ENCODE peak calls at places on chromosomes 2 and 18, in ten cellular contexts. I is IMR-90, H is breast epithelium, L is HepG2, O is K562, Z is uterus, N is H1, P is A549, X is HCT116, Y is GM12892. V is an unnamed sample.

GRCh38 chr2:121596221-121597080 is 52.8 kb downstream of the CLASP1 start:
- DNase-seq in I (peak; percentile 57), H (no peak), L (peak; percentile 67), O (peak; percentile 77), Z (no peak), N (no peak), P (peak; percentile 18), X (peak; percentile 33), Y (no peak), V (peak; percentile 34)

GRCh38 chr2:200380833-200381542 is 74.5 kb downstream of the SPATS2L start:
- DNase-seq in I (peak; percentile 81), H (no peak), L (no peak), O (peak; percentile 14), Z (no peak), N (no peak), P (no peak), X (no peak), Y (no peak), V (no peak)

GRCh38 chr2:201223089-201224073 is 37.0 kb upstream of the CASP8 start:
- DNase-seq in I (no peak), H (no peak), L (no peak), O (no peak), Z (no peak), N (peak; percentile 34), P (no peak), X (no peak), Y (no peak), V (no peak)

GRCh38 chr2:9753665-9754531 is 89.4 kb upstream of the TAF1B start:
- DNase-seq in I (no peak), H (peak; percentile 81), L (no peak), O (peak; percentile 74), Z (no peak), N (no peak), P (no peak), X (no peak), Y (no peak), V (no peak)

GRCh38 chr18:50649821-50650220 is 89.9 kb downstream of the MAPK4 start:
- DNase-seq in I (peak; percentile 29), H (peak; percentile 77), L (no peak), O (no peak), Z (peak; percentile 77), N (no peak), P (no peak), X (no peak), Y (no peak), V (peak; percentile 31)

GRCh38 chr2:175030380-175031271 is 25.4 kb upstream of the CHN1 start:
- DNase-seq in I (peak; percentile 58), H (no peak), L (peak; percentile 77), O (no peak), Z (no peak), N (peak; percentile 63), P (peak; percentile 27), X (peak; percentile 16), Y (no peak), V (no peak)

GRCh38 chr2:119378566-119378965 is 11.8 kb downstream of the DBI start:
- DNase-seq in I (no peak), H (no peak), L (no peak), O (no peak), Z (no peak), N (no peak), P (no peak), X (no peak), Y (no peak), V (no peak)

GRCh38 chr2:175734679-175735078 is 267.4 kb downstream of the LNPK start:
- DNase-seq in I (no peak), H (no peak), L (no peak), O (no peak), Z (no peak), N (no peak), P (no peak), X (no peak), Y (no peak), V (no peak)

GRCh38 chr2:227164745-227165350 is 424 bp downstream of the COL4A3 start:
- DNase-seq in I (no peak), H (no peak), L (no peak), O (no peak), Z (no peak), N (no peak), P (peak; percentile 46), X (no peak), Y (peak; percentile 33), V (no peak)

GRCh38 chr2:16332681-16333519 is 332.7 kb downstream of the CYRIA start:
- DNase-seq in I (no peak), H (no peak), L (no peak), O (no peak), Z (no peak), N (no peak), P (no peak), X (no peak), Y (no peak), V (no peak)

GRCh38 chr2:18062892-18063291 is 184.4 kb downstream of the KCNS3 start:
- DNase-seq in I (no peak), H (no peak), L (no peak), O (no peak), Z (no peak), N (no peak), P (no peak), X (no peak), Y (no peak), V (no peak)

GRCh38 chr18:2883137-2883671 is 36.4 kb downstream of the EMILIN2 start:
- DNase-seq in I (no peak), H (no peak), L (no peak), O (no peak), Z (peak; percentile 50), N (peak; percentile 23), P (no peak), X (no peak), Y (no peak), V (no peak)

GRCh38 chr2:241762933-241763369 is 13.7 kb upstream of the GAL3ST2 start:
- DNase-seq in I (no peak), H (no peak), L (no peak), O (peak; percentile 43), Z (no peak), N (peak; percentile 31), P (no peak), X (no peak), Y (peak; percentile 14), V (no peak)
- TF ChIP-seq POLR2A in I (no peak), H (no peak), L (no peak), O (no peak), Z (no peak), N (no peak), P (no peak), X (no peak), Y (no peak), V (no peak)

GRCh38 chr2:25252291-25253152 is 84.1 kb upstream of the POMC start:
- DNase-seq in I (peak; percentile 14), H (no peak), L (peak; percentile 82), O (peak; percentile 97), Z (peak; percentile 72), N (peak; percentile 88), P (peak; percentile 82), X (no peak), Y (peak; percentile 79), V (peak; percentile 29)
- TF ChIP-seq POLR2A in I (no peak), H (no peak), L (no peak), O (no peak), Z (no peak), N (peak; percentile 50), P (no peak), X (no peak), Y (no peak), V (no peak)

GRCh38 chr2:26506279-26506678 is 28.4 kb upstream of the OTOF start:
- DNase-seq in I (no peak), H (no peak), L (no peak), O (no peak), Z (no peak), N (no peak), P (no peak), X (no peak), Y (no peak), V (no peak)
- TF ChIP-seq POLR2A in I (no peak), H (no peak), L (no peak), O (no peak), Z (no peak), N (no peak), P (no peak), X (no peak), Y (no peak), V (no peak)

DNA sequence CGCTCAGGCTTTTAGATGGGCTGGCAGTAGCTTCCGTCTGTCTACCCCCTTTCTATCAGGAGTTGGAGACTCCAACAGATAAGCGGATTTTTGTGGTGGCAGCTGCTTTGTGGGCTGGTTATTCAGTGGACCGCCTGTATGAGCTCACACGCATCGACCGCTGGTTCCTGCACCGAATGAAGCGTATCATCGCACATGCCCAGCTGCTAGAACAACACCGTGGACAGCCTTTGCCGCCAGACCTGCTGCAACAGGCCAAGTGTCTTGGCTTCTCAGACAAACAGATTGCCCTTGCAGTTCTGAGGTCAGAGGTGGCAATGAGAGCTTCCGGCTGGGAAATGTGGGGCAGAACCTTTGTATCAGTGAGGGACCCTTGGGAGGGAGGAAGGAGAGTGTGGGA is 14.8 kb downstream of the CAD start:
- DNase-seq in I (no peak), H (no peak), L (no peak), O (no peak), Z (no peak), N (no peak), P (no peak), X (no peak), Y (no peak), V (no peak)
- TF ChIP-seq POLR2A in I (no peak), H (no peak), L (no peak), O (no peak), Z (no peak), N (no peak), P (no peak), X (no peak), Y (no peak), V (no peak)

DNA sequence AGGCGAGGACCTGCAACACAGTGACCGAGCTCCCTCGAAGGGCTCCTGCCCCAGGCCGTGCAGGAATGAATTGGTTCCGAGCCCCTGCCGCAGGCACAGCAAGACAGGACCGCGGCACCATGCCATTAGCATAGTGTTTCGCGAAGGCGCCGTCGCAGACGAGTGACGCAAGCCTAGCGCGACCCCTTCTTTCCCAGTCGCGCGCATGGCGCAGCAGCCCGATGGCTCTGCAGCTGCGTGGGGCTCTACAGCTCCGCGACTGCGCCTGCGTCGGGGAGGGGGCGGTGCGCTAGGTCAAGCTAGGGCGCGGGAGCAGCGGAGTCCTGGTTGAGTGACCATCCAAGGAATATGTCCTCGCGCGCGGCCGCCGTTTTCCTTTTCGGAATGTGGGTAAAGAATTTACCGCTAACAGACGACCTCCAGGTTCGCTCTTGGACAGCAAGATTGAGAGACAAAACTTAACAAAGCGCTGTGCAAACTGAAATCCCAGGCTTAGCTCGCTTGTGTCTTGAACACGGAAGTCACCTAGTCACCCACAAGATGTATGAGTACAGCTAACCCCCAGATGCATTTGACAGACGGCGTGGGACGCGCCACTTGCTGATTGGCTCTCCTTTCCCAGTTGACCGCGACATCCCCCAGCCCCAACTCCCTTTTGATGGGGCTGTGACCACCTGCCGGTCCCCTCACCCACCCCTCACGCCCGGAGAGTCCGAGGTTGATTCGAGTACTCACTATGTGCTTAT is at the start of gene TRMT61B:
- DNase-seq in I (peak; percentile 93), H (peak; percentile 90), L (peak; percentile 94), O (peak; percentile 98), Z (peak; percentile 95), N (peak; percentile 99), P (peak; percentile 97), X (peak; percentile 87), Y (peak; percentile 91), V (peak; percentile 94)
- TF ChIP-seq POLR2A in I (peak; percentile 67), H (peak; percentile 41), L (peak; percentile 90), O (peak; percentile 98), Z (peak; percentile 34), N (peak; percentile 96), P (peak; percentile 81), X (peak; percentile 89), Y (peak; percentile 96), V (no peak)

GRCh38 chr2:1707771-1708351 is 36.5 kb downstream of the PXDN start:
- DNase-seq in I (peak; percentile 90), H (peak; percentile 68), L (no peak), O (no peak), Z (peak; percentile 62), N (no peak), P (no peak), X (no peak), Y (no peak), V (peak; percentile 59)
- TF ChIP-seq POLR2A in I (no peak), H (no peak), L (no peak), O (no peak), Z (no peak), N (no peak), P (no peak), X (no peak), Y (no peak), V (no peak)